ENCODE peak calls at places on chromosomes 16 and 17, in eight cellular contexts. B is progenitor cell of endocrine pancreas, X is astrocyte of the cerebellum, A is pancreas, L is esophagus squamous epithelium, T is Caki2, M is Kasumi-1, U is Karpas-422. F is an unnamed sample.

GRCh38 chr16:89331371-89332109 is 114.0 kb downstream of the ZNF778 start:
- DNase-seq in L (no peak), U (no peak), B (no peak), M (no peak), X (no peak), A (no peak), T (no peak), F (no peak)

GRCh38 chr16:3004781-3005284 is 7.9 kb upstream of the CLDN9 start:
- DNase-seq in T (peak), L (no peak), U (no peak), M (peak), A (peak), X (no peak), B (no peak), F (no peak)

GRCh38 chr17:82160081-82160480 is 52.6 kb downstream of the CCDC57 start:
- DNase-seq in A (no peak), B (no peak), U (no peak), X (no peak), T (peak), M (no peak), L (no peak), F (peak)

GRCh38 chr17:76562734-76563148 is 22.9 kb downstream of the PRCD start:
- DNase-seq in M (no peak), U (no peak), L (no peak), A (no peak), X (peak), B (no peak), T (no peak), F (peak)

GRCh38 chr17:49440581-49440980 is 25.9 kb upstream of the PHB1 start:
- DNase-seq in M (no peak), X (no peak), U (no peak), L (no peak), T (no peak), A (no peak), B (no peak), F (no peak)

GRCh38 chr17:72515291-72516065 is 394.7 kb downstream of the SOX9 start:
- DNase-seq in T (peak), A (no peak), L (no peak), U (no peak), X (peak), B (no peak), M (no peak), F (no peak)

GRCh38 chr16:65698943-65699342 is 577.1 kb upstream of the CDH11 start:
- DNase-seq in L (no peak), U (no peak), X (no peak), T (no peak), M (no peak), B (no peak), A (no peak), F (no peak)

GRCh38 chr17:29212681-29213121 is 32.5 kb upstream of the MYO18A start:
- DNase-seq in L (no peak), A (no peak), B (no peak), T (no peak), M (no peak), X (no peak), U (no peak), F (no peak)

GRCh38 chr17:18916816-18917496 is 35.0 kb upstream of the SLC5A10 start:
- DNase-seq in X (no peak), B (no peak), A (no peak), U (peak), M (no peak), L (no peak), T (no peak), F (no peak)

GRCh38 chr17:42311240-42312034 is 23.1 kb downstream of the STAT5A start:
- DNase-seq in B (no peak), U (peak), M (peak), T (no peak), A (no peak), L (no peak), X (peak), F (no peak)

GRCh38 chr16:3957344-3957980 is 76.9 kb upstream of the CREBBP start:
- DNase-seq in L (no peak), M (no peak), X (no peak), A (no peak), U (no peak), T (no peak), B (no peak), F (no peak)

GRCh38 chr17:82334204-82334621 is 647 bp upstream of the SECTM1 start:
- DNase-seq in B (no peak), T (no peak), L (no peak), M (no peak), U (no peak), X (no peak), A (peak), F (no peak)

GRCh38 chr17:46053911-46054534 is 55.0 kb downstream of the STH start:
- DNase-seq in A (no peak), X (no peak), M (no peak), U (no peak), B (no peak), T (peak), L (no peak), F (peak)

GRCh38 chr17:57636985-57637667 is 108.0 kb downstream of the CCDC182 start:
- DNase-seq in L (no peak), B (no peak), T (no peak), X (no peak), U (peak), M (no peak), A (no peak), F (no peak)

GRCh38 chr16:27314161-27314723 is 468 bp downstream of the IL4R start:
- DNase-seq in T (peak), M (no peak), L (no peak), A (peak), B (peak), X (peak), U (peak), F (peak)

GRCh38 chr17:32314636-32315035 is 27.3 kb downstream of the C17orf75 start:
- DNase-seq in L (no peak), M (no peak), B (no peak), U (no peak), A (no peak), X (no peak), T (no peak), F (no peak)

GRCh38 chr17:39627170-39627716 is 491 bp downstream of the PPP1R1B start:
- DNase-seq in U (no peak), T (no peak), A (no peak), B (no peak), M (no peak), L (no peak), X (no peak), F (no peak)

GRCh38 chr17:80691784-80692183 is 147.1 kb downstream of the RPTOR start:
- DNase-seq in U (no peak), M (no peak), A (no peak), T (no peak), L (no peak), B (no peak), X (no peak), F (no peak)

GRCh38 chr17:36136031-36136430 is 32.4 kb downstream of the CCL4 start:
- DNase-seq in B (no peak), M (no peak), X (no peak), A (no peak), L (no peak), U (no peak), T (no peak), F (no peak)

GRCh38 chr17:35684046-35684802 is 47.2 kb upstream of the RASL10B start:
- DNase-seq in X (peak), A (no peak), T (peak), B (no peak), U (no peak), M (no peak), L (no peak), F (peak)

GRCh38 chr16:19898924-19899604 is 14.4 kb upstream of the GPRC5B start:
- DNase-seq in B (peak), T (peak), L (no peak), U (peak), A (no peak), X (peak), M (peak), F (peak)

GRCh38 chr17:71171270-71171669 is 949.5 kb upstream of the SOX9 start:
- DNase-seq in T (no peak), A (no peak), X (no peak), U (no peak), M (no peak), L (no peak), B (no peak), F (no peak)

F was measured in MCF 10A.